ENCODE peak calls at places on chromosomes 5 and 9, in eight cellular contexts. K, F, N, M, R, W, O and L are unnamed samples.

GRCh38 chr5:73617510-73618279 is 8.3 kb upstream of the ARHGEF28 start:
- DNase-seq in K (no peak), F (no peak), N (no peak), M (no peak), R (no peak), W (no peak), O (no peak), L (no peak)

GRCh38 chr5:43073597-43074546 is 33.8 kb upstream of the ANXA2R start:
- DNase-seq in K (peak; percentile 58), F (peak; percentile 39), N (no peak), M (no peak), R (no peak), W (peak; percentile 54), O (peak; percentile 41), L (no peak)

GRCh38 chr9:91334053-91334452 is 27.7 kb downstream of the AUH start:
- DNase-seq in K (no peak), F (no peak), N (no peak), M (no peak), R (no peak), W (no peak), O (no peak), L (no peak)

GRCh38 chr9:81827616-81828296 is 100.5 kb upstream of the SPATA31D4 start:
- DNase-seq in K (no peak), F (no peak), N (no peak), M (no peak), R (no peak), W (no peak), O (no peak), L (no peak)

GRCh38 chr5:68287976-68288755 is 72.6 kb downstream of the PIK3R1 start:
- DNase-seq in K (peak; percentile 85), F (no peak), N (peak; percentile 78), M (peak; percentile 91), R (peak; percentile 69), W (peak; percentile 83), O (peak; percentile 34), L (peak; percentile 53)

GRCh38 chr5:28084069-28084468 is 1045.7 kb upstream of the CDH9 start:
- DNase-seq in K (no peak), F (no peak), N (no peak), M (no peak), R (no peak), W (no peak), O (no peak), L (no peak)

GRCh38 chr5:160382361-160382760 is 11.9 kb upstream of the C1QTNF2 start:
- DNase-seq in K (no peak), F (no peak), N (no peak), M (no peak), R (no peak), W (no peak), O (no peak), L (no peak)

GRCh38 chr5:59757442-59757841 is 136.1 kb downstream of the PDE4D start:
- DNase-seq in K (no peak), F (no peak), N (no peak), M (no peak), R (no peak), W (no peak), O (peak; percentile 28), L (no peak)

GRCh38 chr9:104774831-104775573 is 11.1 kb downstream of the NIPSNAP3B start:
- DNase-seq in K (no peak), F (no peak), N (no peak), M (peak; percentile 62), R (no peak), W (no peak), O (no peak), L (no peak)

GRCh38 chr5:5481206-5481605 is 58.7 kb downstream of the ICE1 start:
- DNase-seq in K (no peak), F (no peak), N (no peak), M (no peak), R (no peak), W (no peak), O (no peak), L (no peak)

GRCh38 chr9:127557998-127558546 is 54.0 kb upstream of the STXBP1 start:
- DNase-seq in K (no peak), F (no peak), N (no peak), M (no peak), R (no peak), W (no peak), O (no peak), L (no peak)

GRCh38 chr9:98519641-98520040 is 189.1 kb downstream of the GABBR2 start:
- DNase-seq in K (no peak), F (no peak), N (no peak), M (no peak), R (no peak), W (no peak), O (no peak), L (no peak)

GRCh38 chr9:338602-339001 is 123.9 kb downstream of the DOCK8 start:
- DNase-seq in K (no peak), F (no peak), N (no peak), M (no peak), R (no peak), W (no peak), O (no peak), L (no peak)

GRCh38 chr5:137304227-137304874 is 194.8 kb downstream of the SPOCK1 start:
- DNase-seq in K (no peak), F (no peak), N (peak; percentile 75), M (no peak), R (no peak), W (no peak), O (no peak), L (no peak)

GRCh38 chr9:114240216-114240615 is 82.7 kb upstream of the ORM1 start:
- DNase-seq in K (no peak), F (no peak), N (no peak), M (no peak), R (no peak), W (no peak), O (no peak), L (no peak)

GRCh38 chr9:98575379-98576346 is 133.1 kb downstream of the GABBR2 start:
- DNase-seq in K (no peak), F (no peak), N (no peak), M (peak; percentile 61), R (no peak), W (no peak), O (no peak), L (peak; percentile 53)

GRCh38 chr5:91225848-91226686 is 157.1 kb downstream of the ARRDC3 start:
- DNase-seq in K (peak; percentile 34), F (no peak), N (peak; percentile 66), M (no peak), R (peak; percentile 53), W (no peak), O (no peak), L (no peak)

GRCh38 chr9:72315089-72315509 is 49.9 kb downstream of the ZFAND5 start:
- DNase-seq in K (peak; percentile 10), F (peak; percentile 63), N (peak; percentile 60), M (no peak), R (peak; percentile 69), W (no peak), O (peak; percentile 24), L (no peak)

GRCh38 chr5:139394123-139394653 is 716 bp downstream of the PROB1 start:
- DNase-seq in K (peak; percentile 60), F (no peak), N (peak; percentile 76), M (peak; percentile 92), R (no peak), W (peak; percentile 83), O (no peak), L (peak; percentile 74)
- TF ChIP-seq CTCF in K (peak; percentile 39), F (peak; percentile 59), N (no peak), M (peak; percentile 56), R (peak; percentile 42), W (peak; percentile 46), O (no peak), L (peak; percentile 20)

GRCh38 chr9:110083866-110084265 is 124.1 kb downstream of the C9orf152 start:
- DNase-seq in K (no peak), F (no peak), N (no peak), M (no peak), R (no peak), W (no peak), O (no peak), L (no peak)

GRCh38 chr9:110081395-110081794 is 126.6 kb downstream of the C9orf152 start:
- DNase-seq in K (no peak), F (no peak), N (no peak), M (no peak), R (no peak), W (no peak), O (no peak), L (no peak)

GRCh38 chr9:110076894-110077725 is 130.8 kb downstream of the C9orf152 start:
- DNase-seq in K (no peak), F (no peak), N (no peak), M (no peak), R (no peak), W (no peak), O (no peak), L (no peak)

GRCh38 chr9:110077926-110078325 is 130.0 kb downstream of the C9orf152 start:
- DNase-seq in K (no peak), F (no peak), N (no peak), M (no peak), R (no peak), W (no peak), O (no peak), L (no peak)

GRCh38 chr9:110078626-110079025 is 129.3 kb downstream of the C9orf152 start:
- DNase-seq in K (no peak), F (no peak), N (no peak), M (no peak), R (no peak), W (no peak), O (no peak), L (no peak)
- H3K4me1 ChIP-seq in K (no peaks in the 10 kb centered on the region), F (no peaks in the 10 kb centered on the region), N (no peaks in the 10 kb centered on the region), M (peaks cover 58% of the 10 kb centered on the region), R (peaks cover 46% of the 10 kb centered on the region), W (peaks cover 23% of the 10 kb centered on the region), O (peaks cover 21% of the 10 kb centered on the region), L (peaks cover 7% of the 10 kb centered on the region)

GRCh38 chr5:38124321-38124720 is 134.0 kb upstream of the EGFLAM start:
- DNase-seq in K (no peak), F (no peak), N (no peak), M (no peak), R (no peak), W (no peak), O (no peak), L (no peak)
- H3K9me3 ChIP-seq in K (no peaks in the 10 kb centered on the region), F (no peaks in the 10 kb centered on the region), N (no peaks in the 10 kb centered on the region), M (no peaks in the 10 kb centered on the region), R (no peaks in the 10 kb centered on the region), W (no peaks in the 10 kb centered on the region), O (no peaks in the 10 kb centered on the region), L (no peaks in the 10 kb centered on the region)

DNA sequence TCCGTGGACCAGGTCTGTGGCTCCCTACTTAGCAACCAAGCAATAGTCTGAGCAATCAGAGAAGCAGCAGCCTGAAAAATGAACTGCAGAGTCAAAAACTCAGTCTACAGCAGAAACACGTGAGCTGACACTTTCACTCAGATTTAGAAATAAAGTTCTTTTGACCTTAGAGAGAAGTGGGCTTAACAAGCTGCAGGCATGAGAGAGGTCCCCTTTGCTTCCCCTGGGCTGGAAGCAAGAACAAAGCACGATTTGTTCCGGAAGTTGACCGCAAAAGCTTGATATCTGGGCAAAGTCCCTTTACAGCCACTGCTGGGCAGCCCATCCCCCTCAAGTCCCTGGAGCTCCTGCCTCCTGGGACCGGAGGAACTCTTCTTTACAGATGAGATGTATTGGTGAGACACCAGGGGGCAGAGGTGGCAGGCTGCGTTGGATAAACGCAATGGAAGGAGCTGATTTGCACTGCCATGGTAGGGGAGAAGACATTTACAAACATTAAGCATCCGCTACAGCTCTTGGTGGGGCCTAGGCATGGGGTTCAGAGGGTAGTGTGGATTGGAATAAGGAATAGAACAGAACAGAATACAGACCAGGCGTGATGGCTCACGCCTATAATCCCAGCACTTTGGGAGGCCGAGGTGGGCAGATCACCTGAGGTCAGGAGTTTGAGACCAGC is 5.8 kb upstream of the SOWAHA start:
- DNase-seq in K (peak; percentile 69), F (no peak), N (no peak), M (peak; percentile 45), R (no peak), W (no peak), O (peak; percentile 61), L (no peak)
- TF ChIP-seq CTCF in K (peak; percentile 61), F (no peak), N (no peak), M (no peak), R (no peak), W (peak; percentile 24), O (peak; percentile 30), L (no peak)